ENCODE peak calls at places on chromosome 18, in seven cellular contexts. S is DND-41, J is Peyer's patch, W is IMR-90, N is body of pancreas, M is fibroblast of lung, F is pancreas. Q is an unnamed sample. For H3K4me1, the result is how much of the 10 kb centered on the place peaks cover.

GRCh38 chr18:24633121-24633520 is 172.7 kb downstream of the HRH4 start:
- DNase-seq in S (no peak), J (no peak), W (peak), N (no peak), M (peak), F (no peak), Q (no peak)

GRCh38 chr18:70333757-70334156 is 44.9 kb downstream of the SOCS6 start:
- DNase-seq in S (no peak), J (no peak), W (peak), N (no peak), M (peak), F (no peak), Q (no peak)

GRCh38 chr18:27847412-27847811 is 329.5 kb downstream of the CDH2 start:
- DNase-seq in S (no peak), J (no peak), W (no peak), N (no peak), M (no peak), F (no peak), Q (peak)

GRCh38 chr18:12371590-12371989 is 5.4 kb downstream of the AFG3L2 start:
- DNase-seq in S (no peak), J (no peak), W (no peak), N (no peak), M (no peak), F (no peak), Q (peak)

GRCh38 chr18:5556317-5556974 is 12.6 kb upstream of the EPB41L3 start:
- DNase-seq in S (no peak), J (no peak), W (peak), N (no peak), M (peak), F (no peak), Q (peak)

GRCh38 chr18:11259421-11259820 is 110.1 kb upstream of the PIEZO2 start:
- DNase-seq in S (no peak), J (no peak), W (no peak), N (no peak), M (no peak), F (no peak), Q (no peak)

GRCh38 chr18:36297419-36298112 is at the start of gene FHOD3:
- DNase-seq in S (no peak), J (no peak), W (peak), N (peak), M (peak), F (peak), Q (peak)

GRCh38 chr18:51852661-51853060 is 487.3 kb upstream of the DCC start:
- DNase-seq in S (no peak), J (no peak), W (no peak), N (no peak), M (no peak), F (no peak), Q (no peak)

GRCh38 chr18:48993586-48993985 is 42.8 kb upstream of the SMAD7 start:
- DNase-seq in S (no peak), J (no peak), W (peak), N (no peak), M (no peak), F (no peak), Q (no peak)

GRCh38 chr18:36798738-36799473 is 29.9 kb downstream of the TPGS2 start:
- DNase-seq in S (no peak), J (no peak), W (peak), N (no peak), M (no peak), F (no peak), Q (no peak)

GRCh38 chr18:58143391-58143790 is 99.4 kb downstream of the NEDD4L start:
- DNase-seq in S (no peak), J (no peak), W (peak), N (no peak), M (peak), F (no peak), Q (no peak)

GRCh38 chr18:28313602-28314001 is 136.7 kb upstream of the CDH2 start:
- DNase-seq in S (no peak), J (no peak), W (no peak), N (no peak), M (no peak), F (no peak), Q (no peak)

GRCh38 chr18:79508565-79509535 is 113.1 kb downstream of the NFATC1 start:
- DNase-seq in S (no peak), J (peak), W (no peak), N (peak), M (no peak), F (no peak), Q (no peak)

GRCh38 chr18:70671889-70672551 is 383.2 kb downstream of the SOCS6 start:
- DNase-seq in S (no peak), J (no peak), W (no peak), N (no peak), M (no peak), F (no peak), Q (no peak)

GRCh38 chr18:34887881-34888580 is 153.2 kb upstream of the MAPRE2 start:
- DNase-seq in S (no peak), J (no peak), W (no peak), N (no peak), M (no peak), F (no peak), Q (no peak)

GRCh38 chr18:5673576-5673975 is 129.8 kb upstream of the EPB41L3 start:
- DNase-seq in S (no peak), J (no peak), W (no peak), N (no peak), M (no peak), F (no peak), Q (no peak)

GRCh38 chr18:35289293-35290069 is 548 bp downstream of the ZSCAN30 start:
- DNase-seq in S (no peak), J (peak), W (peak), N (peak), M (peak), F (no peak), Q (peak)

GRCh38 chr18:46281185-46282176 is 177.3 kb downstream of the HAUS1 start:
- DNase-seq in S (peak), J (peak), W (peak), N (peak), M (peak), F (peak), Q (peak)

GRCh38 chr18:8498905-8499304 is 110.3 kb upstream of the RAB12 start:
- DNase-seq in S (no peak), J (no peak), W (no peak), N (no peak), M (no peak), F (no peak), Q (no peak)

GRCh38 chr18:28267878-28268625 is 91.1 kb upstream of the CDH2 start:
- DNase-seq in S (no peak), J (no peak), W (peak), N (no peak), M (no peak), F (no peak), Q (no peak)

GRCh38 chr18:37465922-37466321 is 99.7 kb downstream of the CELF4 start:
- DNase-seq in S (no peak), J (no peak), W (no peak), N (no peak), M (no peak), F (no peak), Q (no peak)

GRCh38 chr18:44974174-44974573 is 293.5 kb downstream of the SETBP1 start:
- DNase-seq in S (no peak), J (no peak), W (no peak), N (no peak), M (no peak), F (no peak), Q (no peak)

GRCh38 chr18:30280861-30281470 is 761.6 kb downstream of the DSC3 start:
- DNase-seq in S (peak), J (no peak), W (peak), N (peak), M (peak), F (no peak), Q (peak)

GRCh38 chr18:13549879-13550231 is 176.5 kb downstream of the FAM210A start:
- DNase-seq in S (no peak), J (peak), W (no peak), N (no peak), M (no peak), F (no peak), Q (no peak)

GRCh38 chr18:64037812-64038414 is 68.0 kb downstream of the SERPINB8 start:
- DNase-seq in S (no peak), J (no peak), W (peak), N (no peak), M (peak), F (no peak), Q (peak)

GRCh38 chr18:51739044-51739666 is 541.7 kb upstream of the MEX3C start:
- DNase-seq in S (no peak), J (no peak), W (no peak), N (no peak), M (no peak), F (no peak), Q (no peak)

GRCh38 chr18:40215981-40216380 is 1739.1 kb upstream of the PIK3C3 start:
- DNase-seq in S (no peak), J (no peak), W (peak), N (no peak), M (no peak), F (no peak), Q (no peak)

GRCh38 chr18:43879350-43879749 is 602.1 kb upstream of the SYT4 start:
- DNase-seq in S (no peak), J (no peak), W (no peak), N (no peak), M (no peak), F (no peak), Q (no peak)

GRCh38 chr18:77131100-77131651 is 1.4 kb downstream of the MBP start:
- DNase-seq in S (peak), J (peak), W (no peak), N (peak), M (peak), F (no peak), Q (peak)
- H3K4me1 ChIP-seq in S (half or more), J (under half), W (under half), N (under half), M (under half), F (under half), Q (under half)

DNA sequence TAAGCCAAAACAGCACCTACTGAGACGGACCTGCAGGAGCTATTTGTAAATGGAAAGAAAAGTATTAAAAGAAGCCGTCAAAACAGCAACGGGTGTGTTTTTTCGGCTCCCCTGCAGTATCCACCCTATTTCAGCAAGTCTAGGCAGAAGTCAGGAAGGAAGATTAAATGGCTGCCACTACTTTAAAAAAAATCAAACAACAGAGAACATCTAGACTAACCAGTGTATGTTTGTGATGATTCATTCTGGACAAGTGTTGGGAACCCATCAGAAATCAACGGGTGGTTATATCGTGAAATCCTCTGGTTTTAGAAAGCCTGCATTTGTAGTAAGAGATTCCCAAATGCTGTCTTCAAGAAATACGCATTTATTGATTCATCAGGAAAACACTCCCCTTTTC is 9.0 kb downstream of the PMAIP1 start:
- DNase-seq in S (no peak), J (no peak), W (peak), N (no peak), M (peak), F (no peak), Q (no peak)
- H3K4me1 ChIP-seq in S (under half), J (under half), W (under half), N (under half), M (under half), F (under half), Q (under half)

DNA sequence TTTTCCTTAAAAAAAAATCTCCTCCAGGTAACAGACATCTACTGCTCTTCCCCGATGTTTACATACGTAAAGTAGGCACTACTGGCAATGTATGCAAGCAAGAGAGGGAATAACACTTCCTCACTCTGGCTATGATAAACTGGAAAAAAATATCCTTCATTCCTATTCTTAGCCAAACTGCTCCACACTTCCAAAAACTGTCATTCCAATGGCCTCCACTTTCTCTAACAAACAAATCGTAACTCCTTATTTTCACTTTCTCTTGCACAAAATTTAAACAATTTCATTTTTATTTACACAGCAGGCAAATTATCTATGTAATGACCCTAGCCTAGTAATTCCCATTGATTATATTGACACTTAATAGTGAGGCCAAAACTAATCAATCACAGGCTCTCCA is 184.4 kb downstream of the TCF4 start:
- DNase-seq in S (no peak), J (no peak), W (no peak), N (no peak), M (peak), F (no peak), Q (no peak)
- H3K4me1 ChIP-seq in S (under half), J (under half), W (under half), N (under half), M (under half), F (under half), Q (under half)

GRCh38 chr18:74981476-74981875 is 227.5 kb downstream of the PTGR3 start:
- DNase-seq in S (no peak), J (no peak), W (no peak), N (no peak), M (no peak), F (no peak), Q (no peak)
- H3K4me1 ChIP-seq in S (under half), J (under half), W (under half), N (under half), M (under half), F (under half), Q (under half)